ENCODE peak calls at places on chromosome 3, in five cellular contexts. S, L, P, V and K are unnamed samples.

GRCh38 chr3:120559228-120560061 is 36.7 kb upstream of the NDUFB4 start:
- DNase-seq in V (no peak), S (peak), P (peak), L (peak), K (peak)

GRCh38 chr3:242986-243706 is 46.6 kb downstream of the CHL1 start:
- DNase-seq in V (no peak), S (no peak), P (no peak), L (no peak), K (no peak)

GRCh38 chr3:140188285-140188684 is 253.3 kb downstream of the CLSTN2 start:
- DNase-seq in P (no peak), V (no peak), L (no peak), S (no peak), K (no peak)

GRCh38 chr3:184725176-184725575 is 13.3 kb upstream of the MAGEF1 start:
- DNase-seq in V (no peak), L (no peak), S (no peak), P (no peak), K (no peak)

GRCh38 chr3:190435618-190436017 is 14.1 kb downstream of the TMEM207 start:
- DNase-seq in V (no peak), P (no peak), L (no peak), S (no peak), K (no peak)

GRCh38 chr3:113438224-113438623 is 3.1 kb downstream of the CFAP44 start:
- DNase-seq in V (no peak), P (no peak), L (no peak), S (no peak), K (no peak)

GRCh38 chr3:125280966-125281365 is 68.4 kb upstream of the SLC12A8 start:
- DNase-seq in P (peak), V (no peak), L (no peak), S (peak), K (peak)

GRCh38 chr3:98784666-98785600 is 21.8 kb downstream of the ST3GAL6 start:
- DNase-seq in P (peak), V (no peak), L (no peak), S (peak), K (no peak)

GRCh38 chr3:5188419-5189405 is 1.2 kb downstream of the EDEM1 start:
- DNase-seq in L (no peak), P (peak), V (peak), S (peak), K (no peak)

GRCh38 chr3:195825857-195826804 is 14.4 kb upstream of the MUC4 start:
- DNase-seq in S (no peak), L (no peak), P (no peak), V (no peak), K (no peak)

GRCh38 chr3:23709987-23710386 is 95.8 kb upstream of the UBE2E1 start:
- DNase-seq in P (no peak), V (no peak), L (no peak), S (no peak), K (no peak)

GRCh38 chr3:38722760-38723568 is 73.5 kb upstream of the SCN5A start:
- DNase-seq in S (peak), V (no peak), P (peak), L (no peak), K (no peak)

GRCh38 chr3:124643453-124643852 is 86.8 kb upstream of the UMPS start:
- DNase-seq in V (no peak), P (no peak), S (no peak), L (no peak), K (no peak)

DNA sequence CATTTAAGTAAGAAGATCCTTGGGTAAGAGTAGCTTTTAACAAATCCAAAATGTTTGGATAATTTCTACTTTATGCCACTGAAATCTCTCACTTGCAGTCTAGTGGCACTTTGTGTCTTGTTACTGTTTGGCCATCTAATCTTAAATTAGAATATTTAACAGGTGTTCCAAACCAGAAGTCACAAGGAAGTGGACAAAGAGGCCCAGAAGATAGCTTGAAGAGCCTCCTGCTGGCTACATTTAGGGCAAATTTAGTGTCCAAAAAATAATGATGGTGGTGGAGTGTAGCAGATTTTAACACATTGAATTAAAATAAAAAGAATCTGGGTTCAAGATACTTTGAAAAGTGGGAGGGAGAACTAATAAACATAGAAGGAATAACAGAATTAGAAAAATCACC is 172.2 kb downstream of the GHSR start:
- DNase-seq in P (no peak), L (no peak), S (no peak), V (no peak), K (no peak)
- TF ChIP-seq CTCF in P (no peak), L (no peak), S (no peak), V (peak), K (no peak)

DNA sequence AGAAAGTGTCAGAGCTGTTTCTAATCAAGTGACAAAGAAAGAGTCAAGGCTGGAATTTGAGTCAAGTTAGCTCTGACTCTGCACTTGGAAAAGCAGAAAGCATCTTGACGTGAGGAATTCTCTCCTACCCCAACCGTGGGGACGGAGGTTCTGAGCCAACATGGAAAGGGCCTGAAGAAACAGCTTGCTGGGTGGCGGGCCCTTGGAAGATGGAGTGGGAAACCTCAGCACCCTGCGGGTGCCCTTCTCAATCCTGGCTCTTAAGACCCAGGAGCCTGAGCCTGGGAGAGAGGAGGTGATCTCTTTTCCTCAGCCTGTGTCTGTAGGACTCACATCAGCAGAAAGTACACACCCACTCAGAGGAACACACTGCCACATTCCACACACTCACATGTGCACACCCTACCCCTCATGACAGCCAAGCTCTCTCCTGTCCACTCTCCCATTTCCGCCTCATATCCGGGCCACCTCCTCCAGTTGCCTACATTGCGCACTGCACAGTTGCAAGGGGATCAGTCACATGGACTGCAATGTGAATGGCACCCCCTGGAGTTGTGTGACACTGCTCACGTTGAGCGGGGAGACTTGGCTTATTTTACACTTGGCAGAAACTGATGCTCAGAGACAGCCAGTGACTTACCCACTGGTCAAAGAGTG is 101.6 kb upstream of the SLC6A6 start:
- DNase-seq in L (no peak), V (no peak), P (no peak), S (no peak), K (no peak)
- TF ChIP-seq CTCF in L (no peak), V (no peak), P (no peak), S (no peak), K (no peak)

GRCh38 chr3:45793482-45794176 is 2.7 kb downstream of the SLC6A20 start:
- DNase-seq in L (no peak), P (no peak), S (no peak), V (no peak), K (no peak)
- TF ChIP-seq CTCF in L (no peak), P (no peak), S (no peak), V (no peak), K (no peak)

DNA sequence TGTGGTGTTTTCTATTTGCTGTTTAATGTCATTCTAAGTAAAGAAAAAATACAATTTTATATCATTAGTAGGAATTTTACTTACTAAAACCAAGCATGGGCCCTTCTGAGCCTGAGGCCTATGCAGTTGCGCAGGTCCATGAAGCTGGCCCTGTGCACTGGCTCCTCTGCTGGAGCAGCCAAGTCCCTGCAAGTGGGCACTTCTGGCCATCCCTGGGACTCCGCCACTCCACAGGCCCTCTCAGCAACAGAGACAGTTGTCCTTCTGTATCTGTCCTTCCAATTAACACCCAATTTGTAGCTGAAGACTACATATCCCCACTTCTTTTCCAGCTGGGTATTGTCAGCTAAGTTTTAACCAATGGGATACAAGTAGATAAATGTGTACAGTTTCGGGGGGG is 49.9 kb upstream of the RYK start:
- DNase-seq in S (no peak), P (no peak), L (peak), V (no peak), K (no peak)
- TF ChIP-seq CTCF in S (no peak), P (no peak), L (no peak), V (no peak), K (no peak)

DNA sequence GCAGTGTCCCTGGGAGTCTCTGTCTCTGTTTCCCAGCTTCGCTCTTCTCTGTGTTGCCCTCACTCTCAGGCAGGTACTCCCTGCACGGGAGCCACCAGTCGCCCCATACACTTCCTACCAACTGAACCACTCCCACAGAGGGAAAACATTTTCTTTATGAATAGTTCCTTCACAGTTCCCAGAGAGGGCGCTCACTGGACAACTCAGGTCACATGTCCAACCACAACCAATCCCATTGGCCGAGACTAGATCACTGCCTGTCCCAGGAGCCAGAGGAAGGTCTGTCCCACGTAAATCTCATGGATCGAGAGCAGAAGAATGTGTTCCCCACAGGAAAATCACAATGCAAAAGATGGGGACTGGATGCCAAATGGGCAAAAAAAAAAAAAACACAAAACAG is 26.1 kb downstream of the GRK7 start:
- DNase-seq in S (no peak), L (no peak), V (no peak), P (no peak), K (no peak)
- TF ChIP-seq CTCF in S (no peak), L (no peak), V (no peak), P (no peak), K (no peak)

GRCh38 chr3:136545664-136546266 is 206.4 kb downstream of the STAG1 start:
- DNase-seq in V (no peak), P (peak), L (no peak), S (peak), K (no peak)
- TF ChIP-seq CTCF in V (no peak), P (peak), L (no peak), S (peak), K (no peak)

GRCh38 chr3:175150812-175151411 is 291.8 kb downstream of the NAALADL2 start:
- DNase-seq in V (no peak), P (no peak), S (no peak), L (no peak), K (no peak)

GRCh38 chr3:175149675-175150074 is 290.5 kb downstream of the NAALADL2 start:
- DNase-seq in L (no peak), P (no peak), V (no peak), S (no peak), K (no peak)

GRCh38 chr3:175144368-175144767 is 285.2 kb downstream of the NAALADL2 start:
- DNase-seq in L (no peak), P (no peak), V (no peak), S (no peak), K (no peak)

DNA sequence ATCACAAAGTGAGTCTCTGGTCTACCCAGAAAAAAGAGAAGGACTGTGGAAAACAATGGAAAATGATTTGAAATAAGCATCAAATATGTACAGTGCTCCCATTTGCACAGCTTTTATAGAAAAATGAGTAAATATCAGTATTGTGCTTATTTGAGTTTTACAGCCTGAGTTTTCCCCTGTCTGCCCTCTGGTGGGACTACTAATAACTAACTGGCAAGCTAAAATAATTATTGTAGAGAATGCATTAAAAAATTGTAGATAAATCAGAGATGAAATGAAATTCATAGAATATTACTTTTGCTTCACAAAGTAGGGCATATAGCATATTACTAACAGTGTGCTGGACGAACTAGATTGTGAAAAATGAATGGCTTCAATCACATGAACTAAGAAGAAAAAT is 287.1 kb downstream of the NAALADL2 start:
- DNase-seq in V (no peak), L (no peak), P (peak), S (peak), K (no peak)
- TF ChIP-seq CTCF in V (no peak), L (no peak), P (peak), S (peak), K (peak)

GRCh38 chr3:107855710-107856109 is 235.1 kb downstream of the CD47 start:
- DNase-seq in V (no peak), S (peak), P (peak), L (no peak), K (peak)
- TF ChIP-seq CTCF in V (peak), S (peak), P (peak), L (no peak), K (peak)